ENCODE peak calls at places on chromosome 17, in four cellular contexts. One of them, this sample, is unnamed.

GRCh38 chr17:82101767-82102679 is 4.0 kb upstream of the FASN start:
- DNase-seq in activated naive CD4-positive, alpha-beta T cell treated with anti-CD3 and anti-CD28 coated beads, Interleukin-2, amount 50 U/mL, for 16 hours: no peak
- DNase-seq in astrocyte of the cerebellum: no peak
- DNase-seq in germinal center: no peak
- DNase-seq in this sample: no peak

GRCh38 chr17:57868007-57868774 is 18.3 kb upstream of the MRPS23 start:
- DNase-seq in activated naive CD4-positive, alpha-beta T cell treated with anti-CD3 and anti-CD28 coated beads, Interleukin-2, amount 50 U/mL, for 16 hours: no peak
- DNase-seq in astrocyte of the cerebellum: peak; percentile 76
- DNase-seq in germinal center: peak; percentile 80
- DNase-seq in this sample: peak; percentile 83

GRCh38 chr17:77829871-77830799 is 128.4 kb upstream of the TNRC6C start:
- DNase-seq in activated naive CD4-positive, alpha-beta T cell treated with anti-CD3 and anti-CD28 coated beads, Interleukin-2, amount 50 U/mL, for 16 hours: no peak
- DNase-seq in astrocyte of the cerebellum: peak; percentile 46
- DNase-seq in germinal center: no peak
- DNase-seq in this sample: peak; percentile 35

GRCh38 chr17:32927201-32927723 is 691 bp upstream of the TMEM98 start:
- DNase-seq in activated naive CD4-positive, alpha-beta T cell treated with anti-CD3 and anti-CD28 coated beads, Interleukin-2, amount 50 U/mL, for 16 hours: no peak
- DNase-seq in astrocyte of the cerebellum: no peak
- DNase-seq in germinal center: no peak
- DNase-seq in this sample: no peak

GRCh38 chr17:41917957-41918391 is 777 bp downstream of the ACLY start:
- DNase-seq in activated naive CD4-positive, alpha-beta T cell treated with anti-CD3 and anti-CD28 coated beads, Interleukin-2, amount 50 U/mL, for 16 hours: peak; percentile 53
- DNase-seq in astrocyte of the cerebellum: no peak
- DNase-seq in germinal center: no peak
- DNase-seq in this sample: no peak

GRCh38 chr17:76783146-76783545 is 45.2 kb downstream of the MFSD11 start:
- DNase-seq in activated naive CD4-positive, alpha-beta T cell treated with anti-CD3 and anti-CD28 coated beads, Interleukin-2, amount 50 U/mL, for 16 hours: no peak
- DNase-seq in astrocyte of the cerebellum: no peak
- DNase-seq in germinal center: no peak
- DNase-seq in this sample: no peak

GRCh38 chr17:51372345-51373004 is 112.1 kb downstream of the UTP18 start:
- DNase-seq in activated naive CD4-positive, alpha-beta T cell treated with anti-CD3 and anti-CD28 coated beads, Interleukin-2, amount 50 U/mL, for 16 hours: no peak
- DNase-seq in astrocyte of the cerebellum: no peak
- DNase-seq in germinal center: peak; percentile 60
- DNase-seq in this sample: peak; percentile 1

GRCh38 chr17:57880086-57880456 is 30.2 kb upstream of the MRPS23 start:
- DNase-seq in activated naive CD4-positive, alpha-beta T cell treated with anti-CD3 and anti-CD28 coated beads, Interleukin-2, amount 50 U/mL, for 16 hours: peak; percentile 34
- DNase-seq in astrocyte of the cerebellum: no peak
- DNase-seq in germinal center: no peak
- DNase-seq in this sample: no peak

GRCh38 chr17:62631086-62631935 is 3.8 kb downstream of the MRC2 start:
- DNase-seq in activated naive CD4-positive, alpha-beta T cell treated with anti-CD3 and anti-CD28 coated beads, Interleukin-2, amount 50 U/mL, for 16 hours: no peak
- DNase-seq in astrocyte of the cerebellum: no peak
- DNase-seq in germinal center: no peak
- DNase-seq in this sample: no peak

GRCh38 chr17:11319894-11320293 is 78.9 kb downstream of the SHISA6 start:
- DNase-seq in activated naive CD4-positive, alpha-beta T cell treated with anti-CD3 and anti-CD28 coated beads, Interleukin-2, amount 50 U/mL, for 16 hours: no peak
- DNase-seq in astrocyte of the cerebellum: no peak
- DNase-seq in germinal center: no peak
- DNase-seq in this sample: no peak

GRCh38 chr17:60326702-60327101 is 65.2 kb downstream of the USP32 start:
- DNase-seq in activated naive CD4-positive, alpha-beta T cell treated with anti-CD3 and anti-CD28 coated beads, Interleukin-2, amount 50 U/mL, for 16 hours: no peak
- DNase-seq in astrocyte of the cerebellum: no peak
- DNase-seq in germinal center: no peak
- DNase-seq in this sample: no peak

GRCh38 chr17:17180141-17180603 is 26.0 kb downstream of the PLD6 start:
- DNase-seq in activated naive CD4-positive, alpha-beta T cell treated with anti-CD3 and anti-CD28 coated beads, Interleukin-2, amount 50 U/mL, for 16 hours: peak; percentile 21
- DNase-seq in astrocyte of the cerebellum: no peak
- DNase-seq in germinal center: no peak
- DNase-seq in this sample: no peak

GRCh38 chr17:77020973-77021372 is 119.8 kb upstream of the SEC14L1 start:
- DNase-seq in activated naive CD4-positive, alpha-beta T cell treated with anti-CD3 and anti-CD28 coated beads, Interleukin-2, amount 50 U/mL, for 16 hours: no peak
- DNase-seq in astrocyte of the cerebellum: no peak
- DNase-seq in germinal center: no peak
- DNase-seq in this sample: no peak

This sample was measured in fibroblast of the conjunctiva.